ENCODE peak calls at places on chromosomes 4 and X, in four cellular contexts. J, V, C and P are unnamed samples.

GRCh38 chr4:3368841-3369760 is 72.7 kb upstream of the HGFAC start:
- DNase-seq in J (no peak), V (peak; percentile 22), C (no peak), P (peak; percentile 68)

GRCh38 chrX:44022964-44023363 is 49.8 kb upstream of the NDP start:
- DNase-seq in J (no peak), V (no peak), C (no peak), P (no peak)

GRCh38 chr4:173403051-173403450 is 4.1 kb upstream of the SCRG1 start:
- DNase-seq in J (no peak), V (no peak), C (no peak), P (no peak)

GRCh38 chrX:153469811-153470410 is 465 bp downstream of the HAUS7 start:
- DNase-seq in J (no peak), V (no peak), C (no peak), P (no peak)

GRCh38 chr4:61299316-61299715 is 99.2 kb downstream of the ADGRL3 start:
- DNase-seq in J (no peak), V (no peak), C (no peak), P (no peak)

GRCh38 chrX:19513383-19513782 is 1.9 kb downstream of the MAP3K15 start:
- DNase-seq in J (no peak), V (no peak), C (no peak), P (no peak)

GRCh38 chr4:109994415-109994827 is 81.7 kb downstream of the EGF start:
- DNase-seq in J (no peak), V (peak; percentile 58), C (no peak), P (no peak)

GRCh38 chr4:48588230-48588943 is 98.3 kb downstream of the ZAR1 start:
- DNase-seq in J (no peak), V (no peak), C (no peak), P (no peak)

DNA sequence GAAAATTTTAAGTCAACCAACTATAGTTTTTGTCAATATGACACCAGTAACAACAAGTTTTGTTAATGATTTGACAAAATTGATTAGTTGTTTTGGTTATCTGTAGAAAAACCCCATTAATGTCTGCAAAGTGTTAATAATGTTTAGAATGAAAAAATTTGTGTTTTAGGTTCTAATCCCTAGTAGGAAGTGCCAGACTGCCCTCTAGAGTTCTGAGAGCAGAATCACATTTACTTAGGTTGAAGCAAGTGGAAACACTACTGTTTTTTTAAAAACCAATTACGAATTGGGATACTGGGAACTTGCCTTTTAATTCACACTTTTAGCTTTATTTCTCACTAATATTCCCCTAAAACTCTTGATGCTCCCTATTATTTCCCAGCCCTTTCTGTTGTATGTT is 101.1 kb upstream of the CYLC1 start:
- DNase-seq in J (no peak), V (peak; percentile 2), C (no peak), P (no peak)
- TF ChIP-seq CTCF in J (peak; percentile 37), V (peak; percentile 35), C (no peak), P (peak; percentile 75)

GRCh38 chrX:6644411-6644810 is 109.5 kb upstream of the VCX3A start:
- DNase-seq in J (no peak), V (no peak), C (no peak), P (no peak)
- TF ChIP-seq CTCF in J (peak; percentile 14), V (no peak), C (no peak), P (peak; percentile 54)

GRCh38 chr4:24793219-24794005 is 2.0 kb upstream of the SOD3 start:
- DNase-seq in J (no peak), V (no peak), C (no peak), P (no peak)
- TF ChIP-seq CTCF in J (peak; percentile 48), V (no peak), C (peak; percentile 42), P (peak; percentile 63)

GRCh38 chrX:85897376-85898110 is 149.8 kb downstream of the CHM start:
- DNase-seq in J (no peak), V (no peak), C (no peak), P (no peak)
- TF ChIP-seq CTCF in J (no peak), V (no peak), C (no peak), P (no peak)

GRCh38 chr4:145498430-145498829 is 16.8 kb downstream of the SMAD1 start:
- DNase-seq in J (no peak), V (no peak), C (no peak), P (no peak)
- TF ChIP-seq CTCF in J (no peak), V (no peak), C (no peak), P (no peak)

GRCh38 chr4:121096629-121097028 is 24.3 kb upstream of the NDNF start:
- DNase-seq in J (no peak), V (peak; percentile 9), C (no peak), P (no peak)
- TF ChIP-seq CTCF in J (peak; percentile 80), V (peak; percentile 34), C (peak; percentile 10), P (peak; percentile 94)